ENCODE peak calls at places on chromosomes 3 and 15, in eight cellular contexts. Q is right atrium auricular region, M is aorta, K is psoas muscle, Z is transverse colon, A is right cardiac atrium, L is lung, C is mammary epithelial cell. T is an unnamed sample.

GRCh38 chr3:192570757-192571156 is 156.6 kb downstream of the FGF12 start:
- DNase-seq in M (no peak), K (no peak), Q (no peak), Z (no peak), A (no peak), C (peak; percentile 5), L (no peak), T (no peak)

GRCh38 chr3:100463002-100463401 is 29.4 kb upstream of the TMEM45A start:
- DNase-seq in A (no peak), Z (no peak), C (peak; percentile 62), Q (no peak), K (no peak), L (no peak), M (no peak), T (no peak)

GRCh38 chr15:63891763-63892123 is 58.0 kb upstream of the HERC1 start:
- DNase-seq in C (no peak), L (no peak), Z (no peak), K (no peak), Q (no peak), A (no peak), M (no peak), T (no peak)

GRCh38 chr15:36667296-36667695 is 87.9 kb downstream of the CDIN1 start:
- DNase-seq in Q (no peak), C (no peak), Z (no peak), K (no peak), A (no peak), L (no peak), M (no peak), T (no peak)

GRCh38 chr15:60620707-60621106 is 141.8 kb upstream of the ICE2 start:
- DNase-seq in K (peak; percentile 76), C (no peak), L (no peak), A (peak; percentile 76), M (peak; percentile 85), Q (no peak), Z (peak; percentile 26), T (no peak)

GRCh38 chr3:125585595-125586223 is 9.6 kb downstream of the OSBPL11 start:
- DNase-seq in Q (peak; percentile 66), Z (peak; percentile 67), M (no peak), L (peak; percentile 45), A (no peak), K (peak; percentile 23), C (peak; percentile 37), T (peak; percentile 54)

GRCh38 chr3:190414297-190414696 is 26.3 kb downstream of the CLDN16 start:
- DNase-seq in C (no peak), Q (no peak), A (peak; percentile 63), K (no peak), Z (no peak), M (no peak), L (no peak), T (no peak)

GRCh38 chr15:91263632-91264477 is 163.8 kb downstream of the SV2B start:
- DNase-seq in C (peak; percentile 52), M (peak; percentile 83), A (peak; percentile 85), Q (peak; percentile 93), Z (peak; percentile 28), L (no peak), K (peak; percentile 76), T (no peak)

GRCh38 chr3:57164217-57164605 is 942 bp downstream of the IL17RD start:
- DNase-seq in M (peak; percentile 80), Q (peak; percentile 65), K (peak; percentile 36), A (peak; percentile 74), Z (peak; percentile 26), C (peak; percentile 35), L (no peak), T (no peak)

GRCh38 chr3:151579571-151580270 is 118.9 kb upstream of the IGSF10 start:
- DNase-seq in C (no peak), A (peak; percentile 46), Z (no peak), L (no peak), Q (peak; percentile 68), K (peak; percentile 33), M (no peak), T (no peak)

GRCh38 chr15:100050877-100051786 is 290.6 kb downstream of the ADAMTS17 start:
- DNase-seq in L (no peak), C (no peak), Q (no peak), M (no peak), K (no peak), A (no peak), Z (no peak), T (no peak)

GRCh38 chr15:99474981-99475753 is 90.6 kb upstream of the MEF2A start:
- DNase-seq in A (peak; percentile 82), C (no peak), Q (peak; percentile 59), M (no peak), K (peak; percentile 49), Z (no peak), L (peak; percentile 63), T (no peak)

GRCh38 chr15:98888839-98889479 is 118.6 kb downstream of the PGPEP1L start:
- DNase-seq in L (no peak), A (no peak), K (no peak), Z (no peak), C (peak; percentile 35), M (no peak), Q (no peak), T (no peak)

GRCh38 chr3:133269393-133269792 is 130.5 kb upstream of the BFSP2 start:
- DNase-seq in C (no peak), M (no peak), A (no peak), L (no peak), Q (no peak), K (no peak), Z (no peak), T (no peak)

GRCh38 chr3:71585126-71585525 is 1.6 kb upstream of the FOXP1 start:
- DNase-seq in L (no peak), K (no peak), A (no peak), Z (no peak), M (no peak), C (no peak), Q (no peak), T (peak; percentile 20)
- H3K4me3 ChIP-seq in L (no peak overlapping the region), K (peak overlapping the region; percentile 95), A (peak overlapping the region; percentile 85), Z (peak overlapping the region; percentile 66), M (peak overlapping the region; percentile 67), C (no peak overlapping the region), Q (no peak overlapping the region), T (peak overlapping the region; percentile 91)

GRCh38 chr3:156680243-156680930 is 6.0 kb downstream of the TIPARP start:
- DNase-seq in L (no peak), A (no peak), Z (no peak), M (no peak), C (no peak), K (no peak), Q (no peak), T (no peak)
- H3K27ac ChIP-seq in L (peak overlapping the region; percentile 40), A (peak overlapping the region; percentile 23), Z (peak overlapping the region; percentile 34), M (no peak overlapping the region), C (peak overlapping the region; percentile 99), K (no peak overlapping the region), Q (peak overlapping the region; percentile 48), T (no peak overlapping the region)

GRCh38 chr3:194262345-194263305 is 88.5 kb downstream of the CPN2 start:
- DNase-seq in Z (no peak), L (no peak), A (no peak), M (peak; percentile 10), K (no peak), C (no peak), Q (peak; percentile 43), T (no peak)

GRCh38 chr3:194265996-194266657 is 85.0 kb downstream of the CPN2 start:
- DNase-seq in C (no peak), A (no peak), L (no peak), Z (no peak), M (peak; percentile 7), K (no peak), Q (peak; percentile 53), T (no peak)

GRCh38 chr3:194266658-194267005 is 84.5 kb downstream of the CPN2 start:
- DNase-seq in M (peak; percentile 14), L (no peak), K (no peak), A (no peak), Z (no peak), C (no peak), Q (peak; percentile 47), T (no peak)

GRCh38 chr3:194267744-194268658 is 83.1 kb downstream of the CPN2 start:
- DNase-seq in Z (peak; percentile 29), M (peak; percentile 76), Q (peak; percentile 92), A (peak; percentile 92), C (no peak), K (peak; percentile 77), L (no peak), T (no peak)

DNA sequence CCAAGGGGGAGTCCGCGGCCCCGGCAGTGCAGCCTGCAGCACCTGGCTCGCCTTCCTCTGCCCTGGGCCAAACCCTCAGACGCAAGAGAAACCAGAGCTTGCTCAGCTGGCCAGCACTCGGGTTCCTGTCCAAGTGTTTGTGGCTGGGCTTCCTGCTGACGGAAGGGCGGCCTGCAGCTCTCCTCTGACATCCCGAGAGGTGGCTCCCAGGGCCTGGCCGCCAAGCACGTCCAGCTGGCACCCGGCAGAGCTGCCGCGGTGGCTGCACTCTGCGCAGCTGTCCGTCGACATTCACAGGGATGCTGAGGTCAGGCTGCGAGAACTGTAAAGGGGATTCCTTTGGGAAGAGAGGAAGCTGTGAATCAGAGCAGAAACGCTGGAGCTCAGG is 85.6 kb downstream of the CPN2 start:
- DNase-seq in C (peak; percentile 72), M (peak; percentile 92), Z (peak; percentile 60), A (peak; percentile 97), Q (peak; percentile 95), K (peak; percentile 91), L (peak; percentile 73), T (no peak)
- H3K4me1 ChIP-seq in C (peaks cover 17% of the 10 kb centered on the region), M (no peaks in the 10 kb centered on the region), Z (peaks cover 13% of the 10 kb centered on the region), A (peaks cover 11% of the 10 kb centered on the region), Q (no peaks in the 10 kb centered on the region), K (peaks cover 25% of the 10 kb centered on the region), L (peaks cover 15% of the 10 kb centered on the region), T (no peaks in the 10 kb centered on the region)

GRCh38 chr3:114389156-114389555 is 95.3 kb downstream of the TIGIT start:
- DNase-seq in A (no peak), M (no peak), C (no peak), Q (no peak), K (no peak), Z (no peak), L (no peak), T (peak; percentile 85)

GRCh38 chr3:114379266-114379665 is 85.4 kb downstream of the TIGIT start:
- DNase-seq in K (no peak), C (no peak), Z (no peak), L (no peak), Q (no peak), M (no peak), A (no peak), T (no peak)

GRCh38 chr3:114380233-114380645 is 86.4 kb downstream of the TIGIT start:
- DNase-seq in L (peak; percentile 33), A (peak; percentile 90), C (peak; percentile 86), Z (peak; percentile 29), K (peak; percentile 69), Q (peak; percentile 86), M (peak; percentile 79), T (no peak)

GRCh38 chr3:114384558-114384903 is 90.7 kb downstream of the TIGIT start:
- DNase-seq in Z (no peak), M (no peak), Q (no peak), A (no peak), L (no peak), K (no peak), C (no peak), T (no peak)

DNA sequence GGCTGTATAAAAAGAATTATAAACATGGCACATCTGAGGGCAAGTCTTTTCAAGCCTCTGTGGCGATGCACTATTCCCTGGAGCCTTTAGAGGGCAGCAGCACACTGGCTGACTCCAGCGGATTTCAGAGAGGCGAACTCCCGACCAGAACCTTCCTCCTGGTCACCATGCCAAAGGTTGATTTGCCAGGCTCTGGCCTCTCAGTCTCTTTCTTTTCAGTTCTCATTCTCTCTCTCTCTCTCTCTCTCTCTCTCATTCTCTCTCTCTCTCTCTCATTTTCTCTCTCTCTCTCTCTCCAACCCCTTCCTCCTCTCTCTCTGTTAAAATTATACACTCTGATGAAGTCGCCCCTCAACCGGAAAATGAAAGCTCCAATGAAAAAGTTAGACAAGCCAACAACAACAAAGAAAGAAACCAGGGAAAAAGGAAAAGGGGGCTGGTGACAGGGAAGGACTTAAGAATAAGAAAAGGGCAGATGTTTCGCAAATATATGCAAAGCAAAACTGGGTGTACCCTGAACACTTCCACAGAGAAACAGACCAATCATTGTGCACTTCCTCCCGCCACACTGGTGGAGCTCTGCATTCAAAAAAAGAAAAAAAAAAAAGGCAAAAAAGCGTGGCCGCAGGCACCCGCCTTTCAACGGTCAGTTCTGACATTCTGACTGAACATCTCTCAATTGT is 90.2 kb downstream of the TIGIT start:
- DNase-seq in C (peak; percentile 66), A (peak; percentile 89), Z (peak; percentile 77), M (peak; percentile 89), Q (peak; percentile 83), K (peak; percentile 78), L (peak; percentile 78), T (peak; percentile 68)
- H3K4me3 ChIP-seq in C (peak overlapping the region; percentile 25), A (peak overlapping the region; percentile 81), Z (peak overlapping the region; percentile 19), M (peak overlapping the region; percentile 87), Q (peak overlapping the region; percentile 27), K (peak overlapping the region; percentile 56), L (peak overlapping the region; percentile 8), T (peak overlapping the region; percentile 81)

T was measured in CD4-positive, CD25-positive, alpha-beta regulatory T cell.